ENCODE peak calls at places on chromosomes 16 and 17, in seven cellular contexts. M, G, Y, U, Z, C and W are unnamed samples.

GRCh38 chr17:77841742-77842141 is 116.8 kb upstream of the TNRC6C start:
- DNase-seq in U (no peak), M (no peak), Z (no peak), Y (no peak), G (no peak), C (no peak), W (no peak)

GRCh38 chr16:11045441-11045840 is 101.1 kb downstream of the CLEC16A start:
- DNase-seq in C (no peak), Y (no peak), G (no peak), M (no peak), Z (no peak), U (no peak), W (no peak)

GRCh38 chr17:61477204-61477834 is 25.1 kb downstream of the TBX4 start:
- DNase-seq in M (no peak), Y (peak), Z (no peak), U (no peak), G (no peak), C (no peak), W (no peak)

GRCh38 chr17:48031966-48032365 is 5.6 kb downstream of the COPZ2 start:
- DNase-seq in U (no peak), C (no peak), Z (no peak), Y (no peak), M (no peak), G (no peak), W (no peak)

GRCh38 chr16:11565665-11566064 is 21.1 kb downstream of the LITAF start:
- DNase-seq in C (no peak), U (no peak), Y (no peak), M (no peak), Z (no peak), G (no peak), W (no peak)

GRCh38 chr16:14364386-14365199 is 265.5 kb downstream of the PARN start:
- DNase-seq in U (no peak), C (peak), G (no peak), Y (peak), Z (no peak), M (no peak), W (peak)

GRCh38 chr16:30068750-30069574 is 3.4 kb downstream of the ALDOA start:
- DNase-seq in Z (peak), M (no peak), U (peak), Y (peak), G (peak), C (no peak), W (peak)

GRCh38 chr16:35749253-35750141 is 2290.1 kb downstream of the TP53TG3F start:
- DNase-seq in C (no peak), Y (no peak), G (no peak), U (no peak), Z (no peak), M (no peak), W (no peak)

GRCh38 chr17:76371656-76372628 is 12.5 kb upstream of the SPHK1 start:
- DNase-seq in U (peak), C (no peak), Z (no peak), G (no peak), Y (no peak), M (no peak), W (peak)

GRCh38 chr17:14664511-14664910 is 363.6 kb downstream of the HS3ST3B1 start:
- DNase-seq in U (no peak), M (no peak), Z (no peak), G (no peak), Y (no peak), C (no peak), W (no peak)

GRCh38 chr17:64006361-64007088 is 8.4 kb downstream of the PRR29 start:
- DNase-seq in G (no peak), M (peak), Z (no peak), Y (peak), C (no peak), U (peak), W (peak)

GRCh38 chr17:2085648-2085949 is 30.7 kb downstream of the HIC1 start:
- DNase-seq in Z (no peak), C (no peak), Y (no peak), U (peak), M (peak), G (no peak), W (peak)

GRCh38 chr17:83019376-83019775 is 60.0 kb upstream of the METRNL start:
- DNase-seq in G (no peak), C (no peak), Z (no peak), Y (no peak), M (no peak), U (no peak), W (no peak)

GRCh38 chr16:84505249-84506156 is 1.0 kb upstream of the MEAK7 start:
- DNase-seq in M (no peak), Z (no peak), Y (no peak), C (no peak), U (no peak), G (no peak), W (no peak)

GRCh38 chr17:15409721-15410247 is 57.6 kb downstream of the CDRT4 start:
- DNase-seq in Y (peak), G (no peak), C (no peak), M (peak), Z (peak), U (no peak), W (peak)

GRCh38 chr16:77236063-77236511 is 36.9 kb downstream of the SYCE1L start:
- DNase-seq in U (peak), M (peak), Z (peak), Y (peak), C (no peak), G (peak), W (peak)

GRCh38 chr16:31005350-31006085 is 4.9 kb downstream of the STX1B start:
- DNase-seq in M (no peak), U (no peak), Y (no peak), G (no peak), Z (no peak), C (no peak), W (peak)

GRCh38 chr17:66952031-66952524 is 12.4 kb upstream of the CACNG4 start:
- DNase-seq in G (no peak), Z (peak), U (peak), Y (no peak), C (peak), M (no peak), W (peak)

GRCh38 chr17:11618861-11619566 is 20.7 kb downstream of the DNAH9 start:
- DNase-seq in Z (peak), M (no peak), G (no peak), C (no peak), Y (no peak), U (no peak), W (no peak)

GRCh38 chr16:27286446-27286845 is 17.9 kb upstream of the NSMCE1 start:
- DNase-seq in Y (no peak), M (peak), C (no peak), U (peak), Z (no peak), G (no peak), W (peak)

GRCh38 chr17:56172517-56172982 is 19.3 kb downstream of the ANKFN1 start:
- DNase-seq in U (no peak), Z (peak), G (peak), M (no peak), C (no peak), Y (no peak), W (no peak)

GRCh38 chr16:70809392-70810060 is 8.6 kb upstream of the VAC14 start:
- DNase-seq in U (no peak), C (no peak), Z (no peak), Y (no peak), M (no peak), G (no peak), W (no peak)

GRCh38 chr17:18954321-18954720 is 2.4 kb downstream of the SLC5A10 start:
- DNase-seq in Z (no peak), G (no peak), M (no peak), C (no peak), U (no peak), Y (no peak), W (no peak)

GRCh38 chr17:18949566-18949965 is 2.4 kb upstream of the SLC5A10 start:
- DNase-seq in Y (no peak), C (no peak), M (no peak), Z (no peak), U (no peak), G (no peak), W (peak)

GRCh38 chr17:18953231-18953728 is 1.3 kb downstream of the SLC5A10 start:
- DNase-seq in C (no peak), Y (no peak), U (no peak), Z (no peak), G (no peak), M (no peak), W (no peak)

GRCh38 chr17:18950944-18951905 is 740 bp upstream of the SLC5A10 start:
- DNase-seq in G (peak), U (no peak), Z (peak), M (no peak), Y (no peak), C (no peak), W (no peak)

DNA sequence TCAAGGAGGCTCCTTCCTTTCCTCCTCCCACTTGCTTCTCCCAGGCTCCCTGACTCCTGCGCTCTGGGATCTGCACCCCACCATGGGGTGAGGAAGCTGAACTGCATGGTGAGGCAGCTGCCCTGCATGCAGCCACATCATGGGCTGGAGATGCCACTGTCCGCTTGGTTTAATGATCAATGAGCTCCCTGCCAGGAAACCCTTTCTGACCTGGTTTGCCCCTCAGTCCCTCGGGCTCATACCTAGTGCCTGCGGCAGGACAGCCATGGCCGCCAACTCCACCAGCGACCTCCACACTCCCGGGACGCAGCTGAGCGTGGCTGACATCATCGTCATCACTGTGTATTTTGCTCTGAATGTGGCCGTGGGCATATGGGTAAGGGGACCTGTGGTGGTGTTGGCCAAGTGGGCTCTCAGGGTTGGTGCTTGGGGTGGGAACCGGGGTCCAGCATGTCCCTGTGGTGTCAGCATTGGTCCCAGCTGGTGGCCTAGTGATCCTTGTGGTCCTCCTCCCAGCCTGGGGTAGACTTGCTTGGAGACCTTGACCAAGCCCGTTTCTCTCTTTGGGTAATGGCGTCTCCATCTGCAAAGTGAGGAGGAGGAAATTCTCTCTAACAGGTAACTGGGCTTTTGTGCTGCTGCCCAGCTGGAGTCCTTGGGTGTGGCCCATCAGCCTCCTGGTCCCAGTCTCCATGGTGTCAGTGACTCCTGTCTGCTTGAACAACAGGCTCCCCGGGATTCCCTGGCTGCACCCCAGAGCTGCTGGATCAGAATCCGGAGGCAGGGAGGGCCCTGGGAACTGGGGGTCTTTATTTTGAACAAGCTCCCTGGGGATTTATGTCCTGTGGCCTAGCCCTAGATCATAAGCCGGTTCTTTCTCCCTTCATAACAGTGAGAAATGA is at the start of gene SLC5A10:
- DNase-seq in C (no peak), Y (no peak), G (no peak), U (no peak), M (no peak), Z (no peak), W (no peak)
- TF ChIP-seq CTCF in C (peak), Y (peak), G (peak), U (peak), M (no peak), Z (no peak), W (peak)

GRCh38 chr17:28042721-28043291 is 329 bp downstream of the NLK start:
- DNase-seq in G (no peak), Z (no peak), U (no peak), Y (no peak), C (no peak), M (no peak), W (no peak)

GRCh38 chr17:28045304-28045703 is 2.8 kb downstream of the NLK start:
- DNase-seq in Y (no peak), M (no peak), C (no peak), U (no peak), G (no peak), Z (no peak), W (no peak)

GRCh38 chr17:28042657-28042720 is at the start of gene NLK:
- DNase-seq in G (no peak), Z (no peak), C (no peak), Y (no peak), U (no peak), M (no peak), W (no peak)

GRCh38 chr17:28041844-28042656 is 427 bp upstream of the NLK start:
- DNase-seq in Z (no peak), G (no peak), C (no peak), U (no peak), Y (no peak), M (no peak), W (no peak)

GRCh38 chr17:28043296-28043695 is 819 bp downstream of the NLK start:
- DNase-seq in G (no peak), Z (no peak), M (no peak), U (no peak), Y (no peak), C (no peak), W (no peak)
- H3K4me3 ChIP-seq in G (peak), Z (no peak), M (peak), U (no peak), Y (no peak), C (no peak), W (peak)

GRCh38 chr16:67150833-67151396 is at the start of gene B3GNT9:
- DNase-seq in Z (peak), C (no peak), U (peak), G (peak), M (peak), Y (peak), W (peak)
- TF ChIP-seq CTCF in Z (no peak), C (no peak), U (no peak), G (no peak), M (no peak), Y (no peak), W (no peak)

DNA sequence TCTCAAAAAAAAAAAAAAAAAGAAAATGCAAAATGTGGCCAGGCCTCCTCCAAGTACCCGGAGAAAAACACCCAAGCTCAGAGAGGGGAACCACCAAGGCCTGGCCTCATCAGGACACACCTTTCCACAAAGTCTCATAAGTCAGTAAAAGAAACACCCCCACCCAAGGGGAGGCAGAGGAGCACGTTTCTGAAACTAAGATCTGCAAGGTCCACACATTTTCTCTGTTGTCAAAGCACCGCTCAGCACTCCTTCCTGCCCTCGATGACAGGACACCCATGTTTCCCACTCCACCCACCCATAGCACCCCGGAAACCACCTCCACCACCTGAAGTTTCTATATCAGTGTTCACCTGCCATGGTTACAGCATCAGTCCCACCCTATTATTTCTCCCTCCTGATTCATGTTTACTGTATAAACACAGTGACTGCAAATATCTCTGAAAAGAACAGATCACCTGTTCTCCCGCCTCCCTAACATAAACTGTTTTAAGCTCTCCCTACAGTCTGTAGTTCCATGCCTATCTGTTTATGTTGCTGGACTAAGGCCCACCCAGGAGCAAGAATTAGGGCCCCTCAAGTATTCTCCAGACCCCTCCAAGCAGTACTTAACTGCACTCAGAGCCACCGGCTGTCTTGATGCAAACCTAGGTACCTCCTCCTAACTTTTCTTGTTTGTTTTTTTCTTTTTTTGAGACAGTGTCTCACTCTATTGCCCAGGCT is 2.0 kb downstream of the CORO7 start:
- DNase-seq in M (no peak), U (no peak), Y (no peak), Z (no peak), G (no peak), C (no peak), W (no peak)
- H3K4me3 ChIP-seq in M (no peak), U (no peak), Y (no peak), Z (no peak), G (no peak), C (no peak), W (no peak)

GRCh38 chr17:43003542-43004172 is 2.9 kb upstream of the IFI35 start:
- DNase-seq in C (peak), Z (peak), G (no peak), M (no peak), U (no peak), Y (no peak), W (peak)
- TF ChIP-seq CTCF in C (peak), Z (no peak), G (no peak), M (no peak), U (no peak), Y (no peak), W (peak)

GRCh38 chr17:43025290-43025657 is 243 bp downstream of the RND2 start:
- DNase-seq in Y (no peak), G (no peak), Z (no peak), U (no peak), C (no peak), M (no peak), W (no peak)
- H3K4me3 ChIP-seq in Y (peak), G (peak), Z (no peak), U (no peak), C (no peak), M (peak), W (peak)

DNA sequence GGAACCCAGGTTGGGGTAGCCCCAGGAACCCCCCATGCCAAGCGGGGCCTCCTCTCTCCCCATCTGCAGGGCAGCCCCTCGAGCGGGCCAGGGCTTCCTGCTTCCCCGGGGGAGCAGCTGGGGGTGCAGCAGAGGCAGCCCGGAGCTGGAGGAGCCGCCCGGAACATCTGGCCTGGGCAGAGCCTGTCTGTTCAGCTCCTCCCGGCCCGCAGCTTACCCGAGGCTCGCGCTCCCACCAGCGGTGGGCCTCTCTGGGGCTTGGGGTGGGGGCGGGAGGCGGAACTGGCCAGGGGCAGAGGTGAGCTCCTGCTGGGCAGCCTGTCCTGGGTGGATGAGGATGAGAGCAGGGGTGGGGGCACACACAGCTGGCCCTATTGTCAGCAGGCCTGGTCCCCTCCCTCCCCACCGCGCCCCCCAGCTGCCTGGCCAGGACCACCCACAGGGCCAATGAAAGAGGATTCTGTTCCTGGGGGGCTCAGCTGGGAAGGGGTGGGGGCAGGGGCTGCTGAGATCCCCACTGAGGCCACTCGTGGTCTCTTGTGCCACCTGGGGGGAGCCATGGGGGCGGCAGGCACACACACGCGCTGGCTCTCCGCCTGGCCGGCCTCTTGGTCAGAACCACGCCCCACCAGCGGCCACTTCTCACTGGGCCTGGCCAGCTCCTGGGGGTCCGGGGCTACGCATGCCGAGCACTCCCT is 34.7 kb downstream of the BAHCC1 start:
- DNase-seq in C (no peak), U (no peak), M (no peak), Z (peak), G (no peak), Y (peak), W (peak)
- TF ChIP-seq CTCF in C (no peak), U (no peak), M (no peak), Z (no peak), G (no peak), Y (no peak), W (no peak)